ENCODE peak calls at places on chromosomes 11 and 22, in five cellular contexts. B is prostate gland, Y is astrocyte, F is T-cell, N is NCI-H1694 treated with DMSO at 0.1 percent for 48 hours. P is an unnamed sample.

GRCh38 chr11:73194034-73194507 is 24.0 kb upstream of the P2RY2 start:
- DNase-seq in B (no peak), Y (no peak), F (no peak), N (no peak), P (no peak)

GRCh38 chr11:96293109-96293508 is 49.9 kb downstream of the MAML2 start:
- DNase-seq in B (no peak), Y (no peak), F (no peak), N (no peak), P (no peak)

GRCh38 chr11:14625804-14626203 is 17.8 kb upstream of the PDE3B start:
- DNase-seq in B (no peak), Y (no peak), F (no peak), N (no peak), P (no peak)

GRCh38 chr11:64594159-64594939 is 3.3 kb downstream of the SLC22A12 start:
- DNase-seq in B (no peak), Y (no peak), F (no peak), N (no peak), P (no peak)

GRCh38 chr11:112523477-112523876 is 262.8 kb upstream of the PLET1 start:
- DNase-seq in B (no peak), Y (no peak), F (no peak), N (no peak), P (peak)

GRCh38 chr11:134331565-134332188 is at the start of gene GLB1L2:
- DNase-seq in B (peak), Y (no peak), F (peak), N (peak), P (no peak)

GRCh38 chr11:29962243-29962642 is 54.6 kb downstream of the KCNA4 start:
- DNase-seq in B (no peak), Y (no peak), F (no peak), N (no peak), P (no peak)

GRCh38 chr11:105942951-105943350 is 79.1 kb downstream of the MSANTD4 start:
- DNase-seq in B (no peak), Y (no peak), F (no peak), N (no peak), P (no peak)

GRCh38 chr11:32006799-32007388 is 84.0 kb upstream of the RCN1 start:
- DNase-seq in B (no peak), Y (peak), F (peak), N (peak), P (no peak)

GRCh38 chr22:41821449-41822030 is 11.4 kb upstream of the SREBF2 start:
- DNase-seq in B (no peak), Y (no peak), F (no peak), N (no peak), P (no peak)

GRCh38 chr11:105636496-105636895 is 26.6 kb downstream of the GRIA4 start:
- DNase-seq in B (no peak), Y (no peak), F (no peak), N (no peak), P (no peak)

GRCh38 chr11:100008440-100008839 is 678.6 kb upstream of the ARHGAP42 start:
- DNase-seq in B (no peak), Y (no peak), F (no peak), N (no peak), P (no peak)

GRCh38 chr11:131025421-131026126 is 109.3 kb upstream of the SNX19 start:
- DNase-seq in B (no peak), Y (peak), F (no peak), N (no peak), P (no peak)

GRCh38 chr22:36237462-36238347 is 1.6 kb downstream of the APOL2 start:
- DNase-seq in B (no peak), Y (no peak), F (no peak), N (no peak), P (no peak)

GRCh38 chr22:49020314-49020713 is 807.4 kb downstream of the BRD1 start:
- DNase-seq in B (no peak), Y (no peak), F (no peak), N (no peak), P (no peak)

GRCh38 chr11:120810251-120810650 is 213.7 kb upstream of the TBCEL start:
- DNase-seq in B (no peak), Y (peak), F (no peak), N (no peak), P (no peak)

GRCh38 chr22:20524004-20524481 is 16.6 kb downstream of the MED15 start:
- DNase-seq in B (no peak), Y (no peak), F (peak), N (peak), P (no peak)

GRCh38 chr22:31093956-31094622 is 13.0 kb downstream of the SMTN start:
- DNase-seq in B (no peak), Y (no peak), F (no peak), N (peak), P (no peak)

GRCh38 chr11:7364660-7365059 is 113.0 kb downstream of the SYT9 start:
- DNase-seq in B (no peak), Y (no peak), F (no peak), N (no peak), P (no peak)

GRCh38 chr11:71207563-71207962 is 44.8 kb downstream of the SHANK2 start:
- DNase-seq in B (no peak), Y (no peak), F (no peak), N (no peak), P (no peak)

GRCh38 chr22:30908051-30908461 is 60.5 kb downstream of the MORC2 start:
- DNase-seq in B (no peak), Y (no peak), F (no peak), N (no peak), P (no peak)

GRCh38 chr11:106012744-106013143 is 9.3 kb downstream of the MSANTD4 start:
- DNase-seq in B (no peak), Y (peak), F (no peak), N (no peak), P (no peak)

GRCh38 chr11:78717031-78717430 is 142.4 kb upstream of the NARS2 start:
- DNase-seq in B (no peak), Y (no peak), F (no peak), N (no peak), P (no peak)

GRCh38 chr11:22539851-22540376 is 85.7 kb downstream of the FANCF start:
- DNase-seq in B (no peak), Y (peak), F (no peak), N (peak), P (no peak)

GRCh38 chr11:113664069-113664980 is 41.8 kb downstream of the TMPRSS5 start:
- DNase-seq in B (no peak), Y (peak), F (no peak), N (no peak), P (no peak)

GRCh38 chr22:20550851-20551744 is 43.7 kb downstream of the MED15 start:
- DNase-seq in B (no peak), Y (peak), F (peak), N (no peak), P (peak)

P was measured in substantia nigra.